ENCODE peak calls at places on chromosomes 7 and 10, in four cellular contexts. Y is K562, K is IMR-90, B is breast epithelium. G is an unnamed sample. For H3K27me3, the result is how much of the 10 kb centered on the place peaks cover.

GRCh38 chr10:113891476-113891875 is 37.0 kb downstream of the NHLRC2 start:
- DNase-seq in Y (no peak), K (no peak), B (no peak), G (no peak)

GRCh38 chr7:100156331-100157068 is 2.0 kb downstream of the TRAPPC14 start:
- DNase-seq in Y (peak), K (no peak), B (no peak), G (no peak)

GRCh38 chr10:47095211-47095610 is 184.0 kb downstream of the PTPN20 start:
- DNase-seq in Y (no peak), K (no peak), B (no peak), G (no peak)

GRCh38 chr7:45920543-45921380 is at the start of gene IGFBP3:
- DNase-seq in Y (no peak), K (peak), B (no peak), G (peak)

GRCh38 chr7:112550468-112551060 is 69.8 kb downstream of the LSMEM1 start:
- DNase-seq in Y (peak), K (peak), B (no peak), G (no peak)

GRCh38 chr10:116542007-116542677 is 3.6 kb upstream of the PNLIP start:
- DNase-seq in Y (no peak), K (no peak), B (no peak), G (no peak)

GRCh38 chr10:106582291-106582690 is 582.2 kb downstream of the SORCS1 start:
- DNase-seq in Y (no peak), K (peak), B (no peak), G (no peak)

GRCh38 chr10:69961168-69961863 is 91.3 kb upstream of the MACROH2A2 start:
- DNase-seq in Y (peak), K (no peak), B (no peak), G (peak)

GRCh38 chr7:73437699-73438416 is 4.3 kb downstream of the FZD9 start:
- DNase-seq in Y (no peak), K (no peak), B (no peak), G (no peak)

GRCh38 chr7:151825711-151826110 is 51.2 kb downstream of the PRKAG2 start:
- DNase-seq in Y (no peak), K (no peak), B (no peak), G (no peak)

GRCh38 chr7:158266817-158267736 is 320.5 kb downstream of the PTPRN2 start:
- DNase-seq in Y (no peak), K (no peak), B (no peak), G (no peak)

GRCh38 chr7:117041007-117041406 is 87.7 kb downstream of the ST7 start:
- DNase-seq in Y (no peak), K (peak), B (no peak), G (no peak)

GRCh38 chr10:70699659-70700174 is 27.4 kb downstream of the ADAMTS14 start:
- DNase-seq in Y (peak), K (no peak), B (no peak), G (no peak)

GRCh38 chr7:85595639-85596268 is 408.9 kb upstream of the SEMA3D start:
- DNase-seq in Y (no peak), K (peak), B (no peak), G (no peak)

GRCh38 chr7:83791737-83792136 is 142.8 kb upstream of the SEMA3E start:
- DNase-seq in Y (no peak), K (no peak), B (no peak), G (no peak)

GRCh38 chr10:110648743-110649651 is 4.9 kb downstream of the RBM20 start:
- DNase-seq in Y (no peak), K (peak), B (no peak), G (no peak)
- H3K27me3 ChIP-seq in Y (under half), K (under half), B (under half), G (under half)

GRCh38 chr7:39951943-39952194 is 1.8 kb downstream of the CDK13 start:
- DNase-seq in Y (no peak), K (no peak), B (no peak), G (no peak)

GRCh38 chr7:39950473-39951155 is 558 bp downstream of the CDK13 start:
- DNase-seq in Y (peak), K (peak), B (peak), G (no peak)

GRCh38 chr7:39949980-39950472 is at the start of gene CDK13:
- DNase-seq in Y (no peak), K (peak), B (peak), G (peak)

GRCh38 chr7:39952378-39952777 is 2.3 kb downstream of the CDK13 start:
- DNase-seq in Y (no peak), K (peak), B (no peak), G (no peak)

GRCh38 chr7:39951156-39951942 is 1.3 kb downstream of the CDK13 start:
- DNase-seq in Y (peak), K (peak), B (peak), G (peak)
- TF ChIP-seq POLR2A in Y (no peak), K (no peak), B (no peak), G (no peak)

GRCh38 chr7:4343272-4344000 is 338.7 kb upstream of the FOXK1 start:
- DNase-seq in Y (peak), K (no peak), B (no peak), G (no peak)

GRCh38 chr7:4338556-4338955 is 343.5 kb upstream of the FOXK1 start:
- DNase-seq in Y (no peak), K (no peak), B (no peak), G (no peak)
- H3K27ac ChIP-seq in Y (no peak), K (no peak), B (no peak), G (no peak)

DNA sequence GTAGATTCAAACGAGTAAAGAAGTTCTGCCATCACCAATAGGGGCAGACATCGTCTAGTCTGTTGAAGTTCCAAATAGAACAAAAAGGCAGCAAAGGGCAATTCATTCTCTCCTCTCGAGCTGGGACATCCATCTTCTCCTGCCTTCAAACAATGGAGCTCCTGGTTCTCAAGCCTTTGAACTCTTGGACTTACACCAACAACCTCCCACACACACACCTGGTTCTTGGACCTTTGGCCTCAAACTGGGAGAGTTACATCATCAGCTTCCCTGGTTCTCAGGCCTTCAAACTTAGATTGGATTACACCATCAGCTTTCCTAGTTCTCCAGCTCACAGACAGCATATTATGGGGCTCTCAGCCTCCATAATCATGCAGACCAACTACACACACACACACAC is 9.8 kb upstream of the GIMAP5 start:
- DNase-seq in Y (no peak), K (no peak), B (no peak), G (no peak)
- H3K27me3 ChIP-seq in Y (under half), K (under half), B (under half), G (under half)

GRCh38 chr10:89643812-89644690 is 991 bp downstream of the PANK1 start:
- DNase-seq in Y (peak), K (peak), B (peak), G (peak)
- TF ChIP-seq POLR2A in Y (peak), K (peak), B (no peak), G (peak)

GRCh38 chr7:148507741-148508285 is 82.8 kb upstream of the C7orf33 start:
- DNase-seq in Y (no peak), K (no peak), B (no peak), G (no peak)

GRCh38 chr7:148500978-148501377 is 89.6 kb upstream of the C7orf33 start:
- DNase-seq in Y (no peak), K (no peak), B (no peak), G (peak)

GRCh38 chr7:148505955-148506354 is 84.6 kb upstream of the C7orf33 start:
- DNase-seq in Y (no peak), K (no peak), B (no peak), G (no peak)

GRCh38 chr7:148501707-148502139 is 88.8 kb upstream of the C7orf33 start:
- DNase-seq in Y (no peak), K (no peak), B (no peak), G (peak)

DNA sequence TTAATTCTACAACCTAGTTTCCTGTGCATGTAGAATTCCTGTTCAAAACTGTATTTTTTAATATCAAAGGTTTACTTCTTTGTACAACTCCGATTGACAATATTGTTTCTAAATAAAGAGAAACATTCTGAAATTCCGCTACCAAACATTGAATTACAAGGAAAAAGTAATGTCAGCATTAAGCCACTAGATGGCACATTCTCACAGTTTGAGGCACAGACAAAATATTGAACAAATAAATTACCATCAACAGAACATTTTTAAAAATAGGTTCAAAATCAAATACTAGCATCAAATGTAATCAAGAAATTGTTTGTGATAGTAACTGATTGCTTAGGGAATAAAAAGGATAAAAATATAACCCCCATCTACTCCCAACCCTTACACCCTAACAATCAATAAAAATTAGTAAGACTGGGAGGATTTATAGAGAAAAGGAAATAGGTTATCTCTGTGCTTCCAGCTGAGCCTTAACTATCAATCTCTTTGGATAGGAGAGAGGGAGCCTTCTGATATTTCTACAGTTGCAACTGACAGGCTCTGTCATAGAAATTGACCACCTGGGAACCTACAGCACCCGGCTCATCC is 86.6 kb upstream of the C7orf33 start:
- DNase-seq in Y (peak), K (peak), B (no peak), G (peak)
- H3K27ac ChIP-seq in Y (no peak), K (no peak), B (no peak), G (no peak)

GRCh38 chr10:18230794-18231193 is 90.6 kb downstream of the CACNB2 start:
- DNase-seq in Y (no peak), K (peak), B (no peak), G (peak)

GRCh38 chr10:18233775-18234174 is 93.6 kb downstream of the CACNB2 start:
- DNase-seq in Y (no peak), K (no peak), B (no peak), G (peak)

GRCh38 chr10:18235477-18235876 is 95.3 kb downstream of the CACNB2 start:
- DNase-seq in Y (no peak), K (no peak), B (no peak), G (peak)

GRCh38 chr10:18229839-18230238 is 89.6 kb downstream of the CACNB2 start:
- DNase-seq in Y (no peak), K (peak), B (no peak), G (peak)

DNA sequence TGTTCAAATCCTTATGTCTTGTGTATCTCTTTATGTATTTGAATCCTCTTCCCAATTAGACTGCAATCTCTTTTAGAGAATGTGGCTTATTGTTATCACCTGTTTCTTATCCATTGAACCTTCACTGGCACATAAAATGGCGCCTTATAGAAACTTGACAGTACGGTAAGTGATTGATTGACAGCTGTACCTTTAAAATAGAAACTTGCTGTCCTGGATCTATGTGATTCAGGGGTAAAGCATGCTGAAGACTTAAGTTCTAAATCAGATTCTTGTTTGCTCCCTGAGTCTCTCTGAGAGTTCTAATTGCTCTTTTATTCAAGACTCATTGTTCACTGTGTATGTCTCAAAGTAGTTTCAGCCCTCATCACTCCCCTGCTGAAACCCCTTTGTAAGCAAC is 91.3 kb downstream of the CACNB2 start:
- DNase-seq in Y (no peak), K (no peak), B (no peak), G (peak)
- H3K27me3 ChIP-seq in Y (under half), K (under half), B (under half), G (under half)

GRCh38 chr10:48282829-48283228 is 8.3 kb upstream of the FRMPD2 start:
- DNase-seq in Y (no peak), K (no peak), B (no peak), G (no peak)
- TF ChIP-seq POLR2A in Y (no peak), K (no peak), B (no peak), G (no peak)

GRCh38 chr7:30963842-30964241 is at the start of gene GHRHR:
- DNase-seq in Y (no peak), K (no peak), B (no peak), G (no peak)
- H3K27ac ChIP-seq in Y (no peak), K (no peak), B (no peak), G (no peak)